ENCODE peak calls at places on chromosomes 13 and 19, in ten cellular contexts. One of them, this sample, is unnamed.

GRCh38 chr13:99922631-99923404 is 48.7 kb downstream of the ZIC5 start:
- DNase-seq in LoVo: peak; percentile 42
- DNase-seq in posterior cingulate gyrus: no peak
- DNase-seq in CD4-positive, alpha-beta T cell: no peak
- DNase-seq in Calu3: peak; percentile 10
- DNase-seq in GM12891: no peak
- DNase-seq in astrocyte: no peak
- DNase-seq in AG10803: no peak
- DNase-seq in mammary epithelial cell: no peak
- DNase-seq in EH: no peak
- DNase-seq in this sample: peak; percentile 51

GRCh38 chr13:77338961-77339401 is 12.1 kb upstream of the MYCBP2 start:
- DNase-seq in LoVo: no peak
- DNase-seq in posterior cingulate gyrus: no peak
- DNase-seq in CD4-positive, alpha-beta T cell: no peak
- DNase-seq in Calu3: no peak
- DNase-seq in GM12891: no peak
- DNase-seq in astrocyte: no peak
- DNase-seq in AG10803: no peak
- DNase-seq in mammary epithelial cell: no peak
- DNase-seq in EH: no peak
- DNase-seq in this sample: no peak

GRCh38 chr13:88464851-88465250 is 793.7 kb downstream of the SLITRK5 start:
- DNase-seq in LoVo: no peak
- DNase-seq in posterior cingulate gyrus: no peak
- DNase-seq in CD4-positive, alpha-beta T cell: no peak
- DNase-seq in Calu3: no peak
- DNase-seq in GM12891: no peak
- DNase-seq in astrocyte: no peak
- DNase-seq in AG10803: no peak
- DNase-seq in mammary epithelial cell: no peak
- DNase-seq in EH: no peak
- DNase-seq in this sample: no peak

GRCh38 chr19:10518444-10519361 is 1.5 kb upstream of the S1PR5 start:
- DNase-seq in LoVo: no peak
- DNase-seq in posterior cingulate gyrus: no peak
- DNase-seq in CD4-positive, alpha-beta T cell: no peak
- DNase-seq in Calu3: no peak
- DNase-seq in GM12891: no peak
- DNase-seq in astrocyte: no peak
- DNase-seq in AG10803: no peak
- DNase-seq in mammary epithelial cell: no peak
- DNase-seq in EH: no peak
- DNase-seq in this sample: no peak

GRCh38 chr19:31597616-31598015 is 248.4 kb upstream of the TSHZ3 start:
- DNase-seq in LoVo: no peak
- DNase-seq in posterior cingulate gyrus: no peak
- DNase-seq in CD4-positive, alpha-beta T cell: no peak
- DNase-seq in Calu3: no peak
- DNase-seq in GM12891: no peak
- DNase-seq in astrocyte: no peak
- DNase-seq in AG10803: no peak
- DNase-seq in mammary epithelial cell: no peak
- DNase-seq in EH: no peak
- DNase-seq in this sample: no peak

GRCh38 chr13:106182404-106182803 is 353.1 kb downstream of the EFNB2 start:
- DNase-seq in LoVo: peak; percentile 58
- DNase-seq in posterior cingulate gyrus: no peak
- DNase-seq in CD4-positive, alpha-beta T cell: no peak
- DNase-seq in Calu3: peak; percentile 0
- DNase-seq in GM12891: no peak
- DNase-seq in astrocyte: peak; percentile 94
- DNase-seq in AG10803: peak; percentile 92
- DNase-seq in mammary epithelial cell: peak; percentile 92
- DNase-seq in EH: peak; percentile 95
- DNase-seq in this sample: no peak

GRCh38 chr13:51380269-51380668 is 40.8 kb downstream of the SERPINE3 start:
- DNase-seq in LoVo: no peak
- DNase-seq in posterior cingulate gyrus: no peak
- DNase-seq in CD4-positive, alpha-beta T cell: no peak
- DNase-seq in Calu3: no peak
- DNase-seq in GM12891: no peak
- DNase-seq in astrocyte: peak; percentile 37
- DNase-seq in AG10803: peak; percentile 14
- DNase-seq in mammary epithelial cell: peak; percentile 33
- DNase-seq in EH: no peak
- DNase-seq in this sample: no peak

GRCh38 chr19:45814166-45814780 is 835 bp downstream of the RSPH6A start:
- DNase-seq in LoVo: no peak
- DNase-seq in posterior cingulate gyrus: no peak
- DNase-seq in CD4-positive, alpha-beta T cell: no peak
- DNase-seq in Calu3: no peak
- DNase-seq in GM12891: no peak
- DNase-seq in astrocyte: no peak
- DNase-seq in AG10803: peak; percentile 17
- DNase-seq in mammary epithelial cell: no peak
- DNase-seq in EH: no peak
- DNase-seq in this sample: no peak

GRCh38 chr19:54470276-54470887 is 2.7 kb downstream of the CDC42EP5 start:
- DNase-seq in LoVo: no peak
- DNase-seq in posterior cingulate gyrus: no peak
- DNase-seq in CD4-positive, alpha-beta T cell: no peak
- DNase-seq in Calu3: no peak
- DNase-seq in GM12891: no peak
- DNase-seq in astrocyte: no peak
- DNase-seq in AG10803: no peak
- DNase-seq in mammary epithelial cell: no peak
- DNase-seq in EH: no peak
- DNase-seq in this sample: no peak

GRCh38 chr19:15194938-15195337 is 5.9 kb downstream of the NOTCH3 start:
- DNase-seq in LoVo: no peak
- DNase-seq in posterior cingulate gyrus: peak; percentile 82
- DNase-seq in CD4-positive, alpha-beta T cell: no peak
- DNase-seq in Calu3: no peak
- DNase-seq in GM12891: no peak
- DNase-seq in astrocyte: peak; percentile 77
- DNase-seq in AG10803: peak; percentile 59
- DNase-seq in mammary epithelial cell: peak; percentile 44
- DNase-seq in EH: peak; percentile 69
- DNase-seq in this sample: no peak

GRCh38 chr19:29478578-29479565 is 46.9 kb upstream of the VSTM2B start:
- DNase-seq in LoVo: no peak
- DNase-seq in posterior cingulate gyrus: peak; percentile 88
- DNase-seq in CD4-positive, alpha-beta T cell: no peak
- DNase-seq in Calu3: peak; percentile 31
- DNase-seq in GM12891: no peak
- DNase-seq in astrocyte: no peak
- DNase-seq in AG10803: peak; percentile 8
- DNase-seq in mammary epithelial cell: no peak
- DNase-seq in EH: no peak
- DNase-seq in this sample: peak; percentile 82

GRCh38 chr19:46691948-46692347 is 25.0 kb downstream of the PRKD2 start:
- DNase-seq in LoVo: no peak
- DNase-seq in posterior cingulate gyrus: no peak
- DNase-seq in CD4-positive, alpha-beta T cell: no peak
- DNase-seq in Calu3: no peak
- DNase-seq in GM12891: no peak
- DNase-seq in astrocyte: no peak
- DNase-seq in AG10803: no peak
- DNase-seq in mammary epithelial cell: no peak
- DNase-seq in EH: no peak
- DNase-seq in this sample: no peak

GRCh38 chr19:33429891-33430673 is 56.6 kb downstream of the CEBPG start:
- DNase-seq in LoVo: no peak
- DNase-seq in posterior cingulate gyrus: peak; percentile 64
- DNase-seq in CD4-positive, alpha-beta T cell: no peak
- DNase-seq in Calu3: no peak
- DNase-seq in GM12891: no peak
- DNase-seq in astrocyte: no peak
- DNase-seq in AG10803: no peak
- DNase-seq in mammary epithelial cell: no peak
- DNase-seq in EH: no peak
- DNase-seq in this sample: peak; percentile 29

GRCh38 chr13:96100457-96101220 is 10.7 kb downstream of the HS6ST3 start:
- DNase-seq in LoVo: no peak
- DNase-seq in posterior cingulate gyrus: no peak
- DNase-seq in CD4-positive, alpha-beta T cell: no peak
- DNase-seq in Calu3: no peak
- DNase-seq in GM12891: no peak
- DNase-seq in astrocyte: no peak
- DNase-seq in AG10803: no peak
- DNase-seq in mammary epithelial cell: no peak
- DNase-seq in EH: no peak
- DNase-seq in this sample: no peak

GRCh38 chr13:108944760-108945159 is 315.3 kb downstream of the MYO16 start:
- DNase-seq in LoVo: no peak
- DNase-seq in posterior cingulate gyrus: no peak
- DNase-seq in CD4-positive, alpha-beta T cell: no peak
- DNase-seq in Calu3: no peak
- DNase-seq in GM12891: no peak
- DNase-seq in astrocyte: no peak
- DNase-seq in AG10803: peak; percentile 87
- DNase-seq in mammary epithelial cell: peak; percentile 70
- DNase-seq in EH: peak; percentile 48
- DNase-seq in this sample: no peak

GRCh38 chr13:60164490-60164889 is 762 bp upstream of the DIAPH3 start:
- DNase-seq in LoVo: no peak
- DNase-seq in posterior cingulate gyrus: no peak
- DNase-seq in CD4-positive, alpha-beta T cell: no peak
- DNase-seq in Calu3: no peak
- DNase-seq in GM12891: no peak
- DNase-seq in astrocyte: no peak
- DNase-seq in AG10803: peak; percentile 30
- DNase-seq in mammary epithelial cell: no peak
- DNase-seq in EH: peak; percentile 37
- DNase-seq in this sample: peak; percentile 6

GRCh38 chr19:13629687-13630357 is 123.5 kb upstream of the CACNA1A start:
- DNase-seq in LoVo: no peak
- DNase-seq in posterior cingulate gyrus: no peak
- DNase-seq in CD4-positive, alpha-beta T cell: no peak
- DNase-seq in Calu3: no peak
- DNase-seq in GM12891: no peak
- DNase-seq in astrocyte: peak; percentile 79
- DNase-seq in AG10803: peak; percentile 49
- DNase-seq in mammary epithelial cell: peak; percentile 20
- DNase-seq in EH: peak; percentile 88
- DNase-seq in this sample: no peak

GRCh38 chr19:6639439-6639838 is 30.5 kb downstream of the TNFSF14 start:
- DNase-seq in LoVo: no peak
- DNase-seq in posterior cingulate gyrus: no peak
- DNase-seq in CD4-positive, alpha-beta T cell: no peak
- DNase-seq in Calu3: no peak
- DNase-seq in GM12891: no peak
- DNase-seq in astrocyte: no peak
- DNase-seq in AG10803: no peak
- DNase-seq in mammary epithelial cell: peak; percentile 9
- DNase-seq in EH: no peak
- DNase-seq in this sample: no peak